ENCODE peak calls at places on chromosomes 7 and 10, in six cellular contexts. A is GM23338, S is IMR-90, N is PC-3, Z is stomach, P is A549. R is an unnamed sample.
A peak's percentile ranks its signal among the peaks of the same experiment; 100 is the strongest.

GRCh38 chr10:27611861-27612450 is 107.9 kb downstream of the RAB18 start:
- DNase-seq in P (no peak), A (no peak), N (no peak), S (no peak), Z (no peak), R (no peak)

GRCh38 chr10:114538544-114538906 is 119.5 kb downstream of the ABLIM1 start:
- DNase-seq in P (no peak), A (peak; percentile 66), Z (peak; percentile 81), S (no peak), N (no peak), R (no peak)

GRCh38 chr7:114937422-114937821 is 15.5 kb downstream of the MDFIC start:
- DNase-seq in A (no peak), Z (no peak), P (no peak), S (no peak), N (no peak), R (no peak)

GRCh38 chr10:13776861-13777301 is 190.1 kb downstream of the PRPF18 start:
- DNase-seq in N (peak; percentile 57), Z (no peak), P (no peak), A (no peak), S (peak; percentile 35), R (no peak)

GRCh38 chr7:71604818-71605414 is 473.0 kb downstream of the GALNT17 start:
- DNase-seq in S (no peak), N (no peak), Z (no peak), A (no peak), P (no peak), R (no peak)

GRCh38 chr7:79425665-79426064 is 27.8 kb downstream of the MAGI2 start:
- DNase-seq in Z (no peak), A (no peak), P (no peak), S (no peak), N (no peak), R (no peak)

GRCh38 chr7:36880108-36880507 is 155.8 kb upstream of the AOAH start:
- DNase-seq in N (no peak), P (no peak), A (peak; percentile 48), Z (no peak), S (no peak), R (no peak)

GRCh38 chr7:143172354-143172753 is 10.9 kb upstream of the TAS2R39 start:
- DNase-seq in P (peak; percentile 22), A (peak; percentile 6), N (peak; percentile 60), Z (peak; percentile 79), S (no peak), R (peak; percentile 78)

GRCh38 chr10:129191848-129192247 is 275.2 kb upstream of the MGMT start:
- DNase-seq in P (no peak), N (no peak), A (no peak), Z (no peak), S (no peak), R (no peak)

GRCh38 chr7:47458057-47458456 is 123.9 kb downstream of the TNS3 start:
- DNase-seq in Z (peak; percentile 56), N (peak; percentile 43), P (no peak), A (no peak), S (peak; percentile 99), R (peak; percentile 71)

GRCh38 chr10:36057731-36058130 is 415.6 kb upstream of the FZD8 start:
- DNase-seq in S (no peak), Z (no peak), N (no peak), A (no peak), P (no peak), R (no peak)

GRCh38 chr7:134186022-134186421 is 58.9 kb downstream of the LRGUK start:
- DNase-seq in N (no peak), S (peak; percentile 83), Z (no peak), A (no peak), P (no peak), R (no peak)

GRCh38 chr7:26813426-26813825 is 51.0 kb downstream of the SKAP2 start:
- DNase-seq in Z (no peak), A (no peak), N (no peak), S (peak; percentile 80), P (no peak), R (no peak)

GRCh38 chr10:18793951-18794350 is 134.7 kb downstream of the ARL5B start:
- DNase-seq in N (peak; percentile 44), S (peak; percentile 55), P (peak; percentile 3), Z (no peak), A (peak; percentile 54), R (no peak)

GRCh38 chr10:34739915-34740314 is 75.2 kb downstream of the PARD3 start:
- DNase-seq in A (peak; percentile 96), N (no peak), Z (peak; percentile 30), P (no peak), S (peak; percentile 91), R (no peak)

GRCh38 chr7:2759736-2760097 is 71.7 kb downstream of the AMZ1 start:
- DNase-seq in S (no peak), N (no peak), Z (peak; percentile 49), A (no peak), P (no peak), R (no peak)

GRCh38 chr7:2758673-2759603 is 70.9 kb downstream of the AMZ1 start:
- DNase-seq in Z (no peak), S (no peak), N (no peak), P (no peak), A (no peak), R (no peak)

GRCh38 chr7:2757361-2757903 is 69.4 kb downstream of the AMZ1 start:
- DNase-seq in Z (no peak), P (peak; percentile 17), S (no peak), N (peak; percentile 81), A (no peak), R (no peak)

GRCh38 chr7:2760098-2760889 is 72.3 kb downstream of the AMZ1 start:
- DNase-seq in A (peak; percentile 86), N (peak; percentile 62), Z (peak; percentile 78), P (peak; percentile 66), S (peak; percentile 54), R (peak; percentile 78)

GRCh38 chr7:2757904-2758672 is 70.1 kb downstream of the AMZ1 start:
- DNase-seq in P (peak; percentile 72), A (no peak), Z (no peak), N (peak; percentile 93), S (peak; percentile 99), R (peak; percentile 45)
- H3K4me3 ChIP-seq in P (peak overlapping the region; percentile 16), A (no peak overlapping the region), Z (no peak overlapping the region), N (peak overlapping the region; percentile 48), S (peak overlapping the region; percentile 6), R (no peak overlapping the region)

GRCh38 chr7:33410266-33410665 is 280.9 kb downstream of the BBS9 start:
- DNase-seq in S (no peak), A (no peak), P (no peak), Z (no peak), N (no peak), R (no peak)
- H3K27ac ChIP-seq in S (no peak overlapping the region), A (no peak overlapping the region), P (no peak overlapping the region), Z (no peak overlapping the region), N (no peak overlapping the region), R (no peak overlapping the region)

GRCh38 chr10:124675261-124675660 is 68.9 kb downstream of the FAM53B start:
- DNase-seq in A (no peak), P (no peak), S (no peak), N (no peak), Z (no peak), R (peak; percentile 34)

GRCh38 chr10:124677291-124677690 is 66.9 kb downstream of the FAM53B start:
- DNase-seq in A (no peak), S (no peak), P (no peak), Z (no peak), N (no peak), R (peak; percentile 78)

GRCh38 chr10:124677871-124678565 is 66.2 kb downstream of the FAM53B start:
- DNase-seq in A (no peak), Z (no peak), P (no peak), S (peak; percentile 38), N (no peak), R (no peak)

GRCh38 chr10:124675824-124676223 is 68.4 kb downstream of the FAM53B start:
- DNase-seq in S (no peak), A (no peak), P (no peak), N (no peak), Z (no peak), R (no peak)

DNA sequence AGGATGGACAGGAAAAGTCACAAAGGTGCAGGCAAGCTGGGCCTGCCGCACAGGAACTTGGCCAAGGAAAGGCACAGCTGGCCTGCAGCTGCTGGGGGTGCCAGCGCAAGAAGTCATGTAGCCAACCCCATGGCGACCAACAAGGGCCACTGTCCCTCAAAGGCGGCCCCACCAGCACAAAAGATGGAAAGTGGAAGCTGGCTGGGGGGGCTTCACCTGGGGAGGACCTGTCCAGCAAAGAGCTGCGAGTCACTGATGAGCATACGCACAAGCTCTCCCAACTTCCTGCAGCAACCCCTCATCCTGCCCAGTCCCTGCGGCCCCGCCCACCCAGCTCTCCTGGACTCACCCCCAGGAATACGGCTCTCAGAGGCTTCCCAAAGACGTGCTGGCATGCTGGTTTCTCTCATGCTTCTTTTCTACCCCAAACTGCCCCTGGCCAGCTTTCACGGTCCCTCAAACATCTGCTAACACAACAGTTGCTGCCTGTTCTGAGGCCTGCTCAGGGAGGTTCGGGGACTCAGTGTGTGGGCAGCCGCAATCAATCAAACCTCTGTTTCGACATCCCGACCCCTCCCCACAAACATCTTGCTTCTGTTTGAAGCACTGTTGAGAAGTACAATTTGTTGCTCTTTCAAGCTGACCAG is 67.6 kb downstream of the FAM53B start:
- DNase-seq in N (no peak), S (no peak), Z (no peak), A (no peak), P (no peak), R (no peak)
- H3K4me1 ChIP-seq in N (no peaks in the 10 kb centered on the region), S (peaks cover 13% of the 10 kb centered on the region), Z (peaks cover 81% of the 10 kb centered on the region), A (peaks cover 4% of the 10 kb centered on the region), P (no peaks in the 10 kb centered on the region), R (peaks cover 23% of the 10 kb centered on the region)

GRCh38 chr10:29635711-29636144 is 957 bp upstream of the SVIL start:
- DNase-seq in N (no peak), P (no peak), A (peak; percentile 51), S (peak; percentile 18), Z (no peak), R (no peak)

GRCh38 chr10:29636178-29636577 is 1.4 kb upstream of the SVIL start:
- DNase-seq in Z (no peak), P (no peak), A (no peak), N (peak; percentile 83), S (peak; percentile 68), R (no peak)

GRCh38 chr10:29634105-29634504 is 666 bp downstream of the SVIL start:
- DNase-seq in P (no peak), N (no peak), S (no peak), Z (no peak), A (no peak), R (no peak)

GRCh38 chr10:29637537-29637936 is 2.8 kb upstream of the SVIL start:
- DNase-seq in S (no peak), Z (no peak), P (no peak), A (no peak), N (no peak), R (no peak)

DNA sequence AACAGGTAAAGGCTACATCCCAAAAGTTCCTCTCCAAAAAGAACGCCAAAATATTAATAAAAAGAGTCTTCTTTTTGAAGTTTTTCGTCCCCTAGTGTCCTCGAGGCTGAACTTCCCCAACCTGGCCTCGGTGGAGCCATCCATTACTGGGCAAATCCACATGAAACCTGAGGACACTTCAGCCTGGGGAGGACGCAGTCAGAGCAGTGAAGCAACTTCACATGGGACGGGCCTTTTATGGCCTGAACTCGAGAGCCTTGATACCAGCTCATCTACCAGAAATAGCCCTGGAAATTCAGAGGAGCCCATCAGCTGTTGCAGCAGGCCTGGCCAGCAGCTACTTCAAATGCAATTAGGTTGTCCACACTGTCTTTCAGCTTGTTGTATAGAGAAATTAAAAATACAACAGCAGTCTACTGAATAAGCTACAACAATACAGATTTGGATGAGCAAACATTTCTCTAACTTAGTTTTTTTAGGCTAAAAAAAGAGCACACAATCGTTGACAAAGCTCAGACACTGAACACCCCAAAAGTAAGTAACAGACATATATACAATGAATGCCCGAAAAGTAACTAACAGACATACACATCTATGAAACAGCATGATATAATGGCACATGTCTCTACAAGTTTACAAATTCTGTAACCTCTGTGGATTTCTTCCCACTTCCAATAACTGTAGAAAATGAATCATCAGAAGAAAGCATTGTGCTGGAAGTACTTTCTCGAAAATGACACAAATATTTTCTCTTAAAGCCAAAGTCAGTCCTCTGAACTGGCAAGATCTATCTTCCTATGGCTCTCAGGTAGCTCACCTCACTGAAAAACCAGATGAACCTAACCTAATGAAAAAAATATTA is at the start of gene SVIL:
- DNase-seq in Z (no peak), A (peak; percentile 33), S (peak; percentile 71), N (peak; percentile 33), P (no peak), R (peak; percentile 73)
- H3K4me3 ChIP-seq in Z (peak within 1 kb of the TSS; percentile 34), A (no peak within 1 kb of the TSS), S (no peak within 1 kb of the TSS), N (peak within 1 kb of the TSS; percentile 42), P (no peak within 1 kb of the TSS), R (no peak within 1 kb of the TSS)